ENCODE peak calls at places on chromosomes 13 and 19, in seven cellular contexts. E is dermis blood vessel endothelial cell; X is T-helper 17 cell; F is HCT116; K is mesendoderm; P is activated T-cell treated with anti-CD3 and anti-CD28 coated beads, Interleukin-2, amount 50 U/mL, for 4 hours; V is AG04450. G is an unnamed sample.
A peak's percentile ranks its signal among the peaks of the same experiment; 100 is the strongest.

GRCh38 chr13:99050983-99051488 is 73.2 kb upstream of the DOCK9 start:
- DNase-seq in X (no peak), F (no peak), P (no peak), V (no peak), K (no peak), E (no peak), G (no peak)

GRCh38 chr19:5339950-5340636 is 519 bp downstream of the PTPRS start:
- DNase-seq in F (no peak), K (no peak), V (no peak), P (no peak), E (no peak), X (no peak), G (no peak)

GRCh38 chr13:99124046-99124400 is 76.6 kb upstream of the UBAC2 start:
- DNase-seq in V (no peak), F (no peak), P (no peak), E (no peak), K (no peak), X (no peak), G (no peak)

GRCh38 chr19:16325671-16326400 is 1.2 kb downstream of the KLF2 start:
- DNase-seq in E (peak; percentile 52), P (peak; percentile 28), X (peak; percentile 42), K (peak; percentile 75), F (no peak), V (no peak), G (peak; percentile 55)

GRCh38 chr19:52190679-52191293 is 934 bp downstream of the PPP2R1A start:
- DNase-seq in F (no peak), E (peak; percentile 39), P (no peak), X (no peak), K (peak; percentile 41), V (no peak), G (peak; percentile 19)

GRCh38 chr19:45235485-45235884 is 9.7 kb downstream of the EXOC3L2 start:
- DNase-seq in P (no peak), F (no peak), X (no peak), K (no peak), V (no peak), E (no peak), G (no peak)

GRCh38 chr19:27774337-27774736 is 1438.6 kb downstream of the UQCRFS1 start:
- DNase-seq in F (no peak), K (peak; percentile 38), P (no peak), V (no peak), X (no peak), E (no peak), G (no peak)

GRCh38 chr13:41930154-41930553 is 30.8 kb downstream of the VWA8 start:
- DNase-seq in X (no peak), V (no peak), F (no peak), P (no peak), K (no peak), E (no peak), G (no peak)

GRCh38 chr13:114039471-114040141 is 65.7 kb upstream of the C13orf46 start:
- DNase-seq in F (no peak), E (no peak), X (no peak), K (no peak), V (no peak), P (no peak), G (no peak)

GRCh38 chr19:1956868-1957492 is 16.0 kb downstream of the CSNK1G2 start:
- DNase-seq in V (no peak), P (no peak), K (peak; percentile 37), F (no peak), X (no peak), E (no peak), G (no peak)

GRCh38 chr19:30669329-30670010 is 297.3 kb downstream of the ZNF536 start:
- DNase-seq in P (peak; percentile 30), X (no peak), F (no peak), V (no peak), K (peak; percentile 71), E (peak; percentile 65), G (peak; percentile 57)

GRCh38 chr19:54937926-54938325 is 9.4 kb downstream of the NLRP7 start:
- DNase-seq in V (no peak), P (no peak), K (no peak), X (no peak), F (no peak), E (no peak), G (no peak)

GRCh38 chr13:100513987-100514670 is 74.5 kb downstream of the GGACT start:
- DNase-seq in E (no peak), F (no peak), P (no peak), V (no peak), X (no peak), K (no peak), G (no peak)

GRCh38 chr13:30763786-30764440 is 28.6 kb downstream of the ALOX5AP start:
- DNase-seq in X (no peak), P (no peak), K (no peak), V (no peak), F (no peak), E (peak; percentile 25), G (no peak)